ENCODE peak calls at places on chromosomes 3 and 15, in eight cellular contexts. L is HT-29; X is ACHN; E is GDM1; P is GM06990; I is A549; D is activated CD4-positive, alpha-beta T cell treated with anti-CD3 and anti-CD28 coated beads, Interleukin-2, amount 50 U/mL, for 1 hour; W is erythroblast. N is an unnamed sample.

GRCh38 chr15:63488432-63488910 is 15.9 kb upstream of the USP3 start:
- DNase-seq in P (no peak), D (no peak), E (no peak), X (no peak), I (no peak), L (no peak), W (no peak), N (no peak)

GRCh38 chr3:192444096-192444790 is 283.1 kb downstream of the FGF12 start:
- DNase-seq in P (peak; percentile 24), L (peak; percentile 75), W (peak; percentile 39), E (peak; percentile 8), D (peak; percentile 30), X (peak; percentile 54), I (peak; percentile 47), N (peak; percentile 43)

GRCh38 chr3:146334151-146334550 is 83.2 kb upstream of the PLSCR4 start:
- DNase-seq in D (no peak), P (no peak), I (no peak), E (no peak), L (peak; percentile 60), X (peak; percentile 19), W (no peak), N (no peak)

GRCh38 chr15:38690737-38691332 is 126.2 kb upstream of the RASGRP1 start:
- DNase-seq in X (peak; percentile 65), D (peak; percentile 84), W (peak; percentile 71), I (no peak), E (peak; percentile 68), L (peak; percentile 91), P (no peak), N (peak; percentile 63)

GRCh38 chr15:62779041-62779810 is 263.3 kb upstream of the TPM1 start:
- DNase-seq in D (no peak), X (no peak), W (no peak), E (no peak), I (no peak), P (no peak), L (no peak), N (no peak)

GRCh38 chr3:98777801-98778220 is 14.7 kb downstream of the ST3GAL6 start:
- DNase-seq in X (no peak), D (no peak), I (no peak), P (no peak), L (no peak), E (no peak), W (no peak), N (no peak)

GRCh38 chr15:74006774-74007639 is 12.5 kb downstream of the PML start:
- DNase-seq in P (no peak), X (no peak), I (no peak), W (no peak), D (no peak), L (no peak), E (no peak), N (no peak)

GRCh38 chr3:25453521-25454410 is 25.7 kb downstream of the RARB start:
- DNase-seq in X (no peak), L (no peak), P (no peak), E (no peak), D (no peak), I (no peak), W (no peak), N (no peak)

GRCh38 chr3:116153174-116153573 is 292.1 kb downstream of the LSAMP start:
- DNase-seq in W (no peak), D (no peak), E (no peak), L (no peak), I (no peak), P (no peak), X (no peak), N (no peak)

GRCh38 chr15:80932989-80933388 is 56.6 kb downstream of the MESD start:
- DNase-seq in E (no peak), P (no peak), X (no peak), W (no peak), I (no peak), L (no peak), D (no peak), N (no peak)

GRCh38 chr3:136659253-136659652 is 92.9 kb downstream of the STAG1 start:
- DNase-seq in P (no peak), L (no peak), X (peak; percentile 18), I (no peak), D (no peak), E (no peak), W (peak; percentile 13), N (no peak)

GRCh38 chr15:68347392-68347791 is 69.8 kb downstream of the FEM1B start:
- DNase-seq in L (no peak), I (no peak), X (peak; percentile 26), W (no peak), D (no peak), E (no peak), P (no peak), N (no peak)

GRCh38 chr3:46603461-46604062 is 8.8 kb upstream of the FAM240A start:
- DNase-seq in I (no peak), X (no peak), P (no peak), D (no peak), E (no peak), W (no peak), L (no peak), N (no peak)

GRCh38 chr3:148955544-148956346 is 35.6 kb upstream of the GYG1 start:
- DNase-seq in L (peak; percentile 78), X (peak; percentile 71), I (peak; percentile 19), W (peak; percentile 35), D (peak; percentile 8), E (no peak), P (no peak), N (peak; percentile 64)

GRCh38 chr3:128237348-128238099 is 84.2 kb downstream of the EEFSEC start:
- DNase-seq in I (no peak), E (no peak), L (no peak), D (no peak), P (no peak), X (no peak), W (no peak), N (no peak)

GRCh38 chr3:108388136-108389132 is 92.1 kb downstream of the HHLA2 start:
- DNase-seq in E (no peak), X (no peak), L (no peak), I (no peak), D (no peak), P (peak; percentile 70), W (no peak), N (no peak)

GRCh38 chr15:59814409-59814808 is 125.3 kb upstream of the BNIP2 start:
- DNase-seq in W (no peak), I (no peak), D (peak; percentile 35), L (no peak), X (no peak), P (no peak), E (no peak), N (no peak)

GRCh38 chr15:78734441-78735064 is 76.7 kb downstream of the ADAMTS7 start:
- DNase-seq in I (no peak), W (no peak), P (no peak), E (no peak), L (no peak), D (no peak), X (no peak), N (no peak)

GRCh38 chr3:66472313-66473134 is 28.3 kb downstream of the LRIG1 start:
- DNase-seq in D (no peak), P (peak; percentile 68), I (peak; percentile 38), X (peak; percentile 43), W (no peak), E (no peak), L (no peak), N (peak; percentile 78)

GRCh38 chr15:63888823-63889222 is 55.1 kb upstream of the HERC1 start:
- DNase-seq in E (no peak), X (no peak), P (no peak), D (no peak), W (no peak), I (no peak), L (no peak), N (no peak)

GRCh38 chr3:55899887-55900286 is 412.8 kb upstream of the WNT5A start:
- DNase-seq in P (no peak), I (peak; percentile 5), D (no peak), X (no peak), W (no peak), E (no peak), L (peak; percentile 10), N (peak; percentile 24)

GRCh38 chr3:184944221-184944620 is 132.3 kb downstream of the VPS8 start:
- DNase-seq in E (no peak), P (no peak), L (no peak), D (no peak), I (no peak), W (no peak), X (no peak), N (no peak)

GRCh38 chr3:126104742-126105605 is 21.1 kb upstream of the SLC41A3 start:
- DNase-seq in P (no peak), X (no peak), W (no peak), I (no peak), D (no peak), E (no peak), L (no peak), N (no peak)

GRCh38 chr3:138686771-138687221 is 78.2 kb downstream of the FAIM start:
- DNase-seq in W (peak; percentile 41), P (peak; percentile 70), D (no peak), I (no peak), E (peak; percentile 83), L (peak; percentile 58), X (peak; percentile 22), N (no peak)

GRCh38 chr15:80076321-80077318 is 17.1 kb downstream of the ZFAND6 start:
- DNase-seq in X (no peak), W (no peak), I (no peak), D (no peak), P (no peak), L (no peak), E (no peak), N (no peak)

GRCh38 chr3:45055032-45055410 is 28.9 kb downstream of the CLEC3B start:
- DNase-seq in W (no peak), D (no peak), E (no peak), P (no peak), X (peak; percentile 14), I (no peak), L (no peak), N (peak; percentile 48)

GRCh38 chr15:66573719-66574641 is 8.2 kb upstream of the LCTL start:
- DNase-seq in P (no peak), E (no peak), X (no peak), W (no peak), I (no peak), D (no peak), L (no peak), N (no peak)

GRCh38 chr3:124560406-124561215 is 169.6 kb upstream of the UMPS start:
- DNase-seq in E (no peak), W (no peak), P (no peak), I (no peak), X (no peak), D (no peak), L (peak; percentile 21), N (no peak)

GRCh38 chr3:64056616-64057165 is 33.4 kb upstream of the PSMD6 start:
- DNase-seq in D (no peak), P (no peak), I (no peak), E (no peak), L (no peak), X (no peak), W (no peak), N (no peak)

GRCh38 chr3:10609134-10609533 is 103.7 kb upstream of the ATP2B2 start:
- DNase-seq in D (no peak), X (no peak), L (no peak), W (no peak), P (no peak), I (no peak), E (no peak), N (no peak)

N was measured in RKO.